ENCODE peak calls at places on chromosomes 13 and 19, in four cellular contexts. X is psoas muscle, L is adrenal gland, F is AG04450. Y is an unnamed sample.

GRCh38 chr13:43405457-43405856 is 381.3 kb downstream of the ENOX1 start:
- DNase-seq in F (peak), L (no peak), X (no peak), Y (peak)

GRCh38 chr19:19747357-19748220 is 14.7 kb upstream of the ZNF14 start:
- DNase-seq in X (no peak), L (no peak), F (no peak), Y (no peak)

GRCh38 chr13:110306340-110306959 is 507 bp downstream of the COL4A1 start:
- DNase-seq in L (no peak), F (no peak), X (no peak), Y (no peak)

GRCh38 chr13:20565120-20565736 is 1.7 kb upstream of the IFT88 start:
- DNase-seq in L (no peak), F (no peak), X (no peak), Y (no peak)

GRCh38 chr13:99288069-99288468 is 19.1 kb downstream of the GPR183 start:
- DNase-seq in L (no peak), F (no peak), X (no peak), Y (no peak)

GRCh38 chr19:56603829-56604228 is 8.7 kb downstream of the ZNF71 start:
- DNase-seq in X (no peak), F (no peak), L (no peak), Y (no peak)

GRCh38 chr13:109900723-109901122 is 114.3 kb upstream of the IRS2 start:
- DNase-seq in L (no peak), F (no peak), X (no peak), Y (no peak)

GRCh38 chr13:75368167-75368566 is 113.8 kb downstream of the TBC1D4 start:
- DNase-seq in L (peak), X (no peak), F (peak), Y (peak)

GRCh38 chr19:49340069-49340864 is 5.1 kb downstream of the CD37 start:
- DNase-seq in F (no peak), L (peak), X (peak), Y (no peak)

GRCh38 chr19:45663800-45664199 is 4.2 kb upstream of the GIPR start:
- DNase-seq in L (no peak), X (no peak), F (no peak), Y (no peak)

GRCh38 chr19:709965-710714 is 1.4 kb downstream of the PALM start:
- DNase-seq in X (peak), F (no peak), L (no peak), Y (no peak)

GRCh38 chr19:708154-709141 is at the start of gene PALM:
- DNase-seq in F (no peak), X (no peak), L (no peak), Y (no peak)

GRCh38 chr19:710767-711166 is 2.0 kb downstream of the PALM start:
- DNase-seq in L (no peak), F (no peak), X (no peak), Y (peak)

GRCh38 chr19:711224-711623 is 2.5 kb downstream of the PALM start:
- DNase-seq in L (no peak), X (no peak), F (no peak), Y (no peak)

GRCh38 chr19:709196-709964 is 645 bp downstream of the PALM start:
- DNase-seq in X (no peak), L (no peak), F (no peak), Y (no peak)
- H3K4me3 ChIP-seq in X (peak), L (peak), F (peak), Y (peak)

DNA sequence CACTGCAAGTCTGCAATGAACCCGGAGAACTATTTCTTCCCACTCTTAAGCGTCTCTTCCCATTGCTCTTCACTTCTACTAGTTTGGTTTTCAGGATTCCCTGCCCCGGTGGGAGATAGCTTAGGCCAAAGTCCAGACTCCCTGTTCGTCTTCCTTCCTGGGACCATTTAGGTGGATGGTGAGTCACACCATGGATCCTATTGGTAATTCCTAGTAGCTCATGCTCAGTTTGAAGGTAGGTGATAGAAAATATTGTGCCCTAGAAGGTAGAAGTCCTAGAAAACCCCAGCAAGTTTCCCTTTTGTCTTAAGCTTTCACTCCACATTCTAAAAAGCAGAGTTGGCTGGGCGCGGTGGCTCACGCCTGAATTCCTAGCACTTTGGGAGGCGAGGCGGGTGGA is 13.8 kb downstream of the CHAF1A start:
- DNase-seq in F (no peak), X (no peak), L (no peak), Y (no peak)
- TF ChIP-seq CTCF in F (no peak), X (no peak), L (no peak), Y (no peak)

GRCh38 chr19:17243854-17244617 is 1.7 kb downstream of the NR2F6 start:
- DNase-seq in L (peak), F (no peak), X (peak), Y (no peak)

GRCh38 chr19:17242431-17243208 is 3.1 kb downstream of the NR2F6 start:
- DNase-seq in L (no peak), X (no peak), F (no peak), Y (no peak)

GRCh38 chr19:17244618-17245534 is 843 bp downstream of the NR2F6 start:
- DNase-seq in L (no peak), X (peak), F (no peak), Y (no peak)

GRCh38 chr19:17245535-17245984 is at the start of gene NR2F6:
- DNase-seq in F (no peak), X (no peak), L (no peak), Y (no peak)

GRCh38 chr19:17243340-17243853 is 2.3 kb downstream of the NR2F6 start:
- DNase-seq in X (no peak), F (no peak), L (no peak), Y (no peak)
- H3K4me3 ChIP-seq in X (peak), F (peak), L (peak), Y (peak)

DNA sequence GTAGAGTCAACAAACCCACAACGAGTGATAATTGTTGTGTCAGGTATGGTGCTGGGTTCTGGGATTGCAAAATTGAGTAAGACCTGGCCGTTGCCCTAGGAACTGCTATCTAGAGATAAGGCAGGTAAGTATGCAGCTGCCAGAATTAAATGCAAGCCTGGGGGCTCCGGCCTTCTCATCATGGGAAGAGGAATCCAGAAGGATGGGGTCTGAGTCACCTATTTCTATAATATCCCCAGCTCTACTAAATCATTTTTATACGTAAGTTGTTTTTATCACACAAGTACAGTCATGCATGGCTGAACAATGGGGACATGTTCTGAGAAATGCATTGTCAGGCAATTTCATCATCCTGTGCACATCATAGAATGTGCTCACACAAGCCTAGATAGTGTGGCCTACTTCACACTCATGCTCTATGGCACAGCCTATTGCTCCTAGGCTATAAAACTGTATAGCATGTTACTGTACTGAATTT is 203.0 kb downstream of the KLF5 start:
- DNase-seq in X (no peak), L (no peak), F (no peak), Y (no peak)
- TF ChIP-seq CTCF in X (no peak), L (no peak), F (no peak), Y (no peak)

GRCh38 chr19:14375582-14376291 is 5.5 kb upstream of the ADGRE5 start:
- DNase-seq in F (no peak), L (no peak), X (peak), Y (no peak)
- H3K4me3 ChIP-seq in F (no peak), L (no peak), X (peak), Y (no peak)

DNA sequence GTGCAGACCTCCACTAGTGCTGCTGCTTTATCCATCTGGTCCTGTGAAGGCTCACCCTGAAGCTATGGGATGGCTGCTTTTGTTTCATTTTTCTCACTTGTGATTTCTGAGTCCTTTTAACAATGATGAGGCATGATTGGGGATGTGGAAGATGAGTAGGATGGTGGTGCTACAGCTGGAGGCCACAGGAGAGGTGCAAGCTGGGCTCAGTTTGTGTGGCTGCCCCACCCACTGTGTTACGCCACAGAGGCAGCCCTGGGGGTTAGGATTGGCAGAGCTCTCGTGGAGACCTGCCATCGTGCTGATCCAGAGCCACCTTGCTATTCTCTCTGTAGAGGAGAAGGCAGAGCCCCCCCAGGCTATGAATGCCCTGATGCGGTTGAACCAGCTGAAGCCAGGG is 19.6 kb upstream of the QTRT1 start:
- DNase-seq in L (no peak), X (no peak), F (no peak), Y (no peak)
- TF ChIP-seq CTCF in L (no peak), X (no peak), F (no peak), Y (no peak)